ENCODE peak calls at places on chromosomes 3 and 15, in nine cellular contexts. One of them, this sample, is unnamed.

GRCh38 chr15:45702041-45702440 is 67.2 kb downstream of the SQOR start:
- DNase-seq in cerebellum: no peak
- DNase-seq in activated CD4-positive, CD25-positive, alpha-beta regulatory T cell treated with anti-CD3 and anti-CD28 coated beads, Interleukin-2, amount 50 U/mL, for 72 hours: no peak
- DNase-seq in hepatocyte: no peak
- DNase-seq in mucosa of descending colon: peak; percentile 36
- DNase-seq in substantia nigra: no peak
- DNase-seq in psoas muscle: no peak
- DNase-seq in T1000: no peak
- DNase-seq in B cell: no peak
- DNase-seq in this sample: no peak

GRCh38 chr3:155185623-155186022 is 105.5 kb downstream of the MME start:
- DNase-seq in cerebellum: no peak
- DNase-seq in T1000: no peak
- DNase-seq in substantia nigra: no peak
- DNase-seq in B cell: no peak
- DNase-seq in psoas muscle: no peak
- DNase-seq in hepatocyte: no peak
- DNase-seq in activated CD4-positive, CD25-positive, alpha-beta regulatory T cell treated with anti-CD3 and anti-CD28 coated beads, Interleukin-2, amount 50 U/mL, for 72 hours: no peak
- DNase-seq in mucosa of descending colon: no peak
- DNase-seq in this sample: no peak

GRCh38 chr3:9398715-9399708 is 1.6 kb downstream of the SETD5 start:
- DNase-seq in B cell: no peak
- DNase-seq in mucosa of descending colon: no peak
- DNase-seq in substantia nigra: no peak
- DNase-seq in activated CD4-positive, CD25-positive, alpha-beta regulatory T cell treated with anti-CD3 and anti-CD28 coated beads, Interleukin-2, amount 50 U/mL, for 72 hours: no peak
- DNase-seq in psoas muscle: no peak
- DNase-seq in cerebellum: no peak
- DNase-seq in T1000: no peak
- DNase-seq in hepatocyte: peak; percentile 60
- DNase-seq in this sample: no peak

GRCh38 chr3:34012102-34012461 is 213.7 kb downstream of the PDCD6IP start:
- DNase-seq in activated CD4-positive, CD25-positive, alpha-beta regulatory T cell treated with anti-CD3 and anti-CD28 coated beads, Interleukin-2, amount 50 U/mL, for 72 hours: no peak
- DNase-seq in cerebellum: no peak
- DNase-seq in T1000: peak; percentile 59
- DNase-seq in B cell: no peak
- DNase-seq in hepatocyte: peak; percentile 82
- DNase-seq in substantia nigra: no peak
- DNase-seq in mucosa of descending colon: no peak
- DNase-seq in psoas muscle: no peak
- DNase-seq in this sample: no peak

GRCh38 chr15:67771201-67771600 is 54.1 kb upstream of the SKOR1 start:
- DNase-seq in psoas muscle: no peak
- DNase-seq in substantia nigra: no peak
- DNase-seq in T1000: no peak
- DNase-seq in activated CD4-positive, CD25-positive, alpha-beta regulatory T cell treated with anti-CD3 and anti-CD28 coated beads, Interleukin-2, amount 50 U/mL, for 72 hours: no peak
- DNase-seq in B cell: no peak
- DNase-seq in cerebellum: no peak
- DNase-seq in hepatocyte: no peak
- DNase-seq in mucosa of descending colon: no peak
- DNase-seq in this sample: no peak

GRCh38 chr3:127097009-127097350 is 96.0 kb upstream of the PRR23E start:
- DNase-seq in substantia nigra: no peak
- DNase-seq in psoas muscle: no peak
- DNase-seq in hepatocyte: no peak
- DNase-seq in B cell: no peak
- DNase-seq in cerebellum: peak; percentile 28
- DNase-seq in mucosa of descending colon: no peak
- DNase-seq in T1000: no peak
- DNase-seq in activated CD4-positive, CD25-positive, alpha-beta regulatory T cell treated with anti-CD3 and anti-CD28 coated beads, Interleukin-2, amount 50 U/mL, for 72 hours: no peak
- DNase-seq in this sample: no peak

GRCh38 chr3:16240229-16241023 is 24.3 kb downstream of the DPH3 start:
- DNase-seq in hepatocyte: peak; percentile 32
- DNase-seq in activated CD4-positive, CD25-positive, alpha-beta regulatory T cell treated with anti-CD3 and anti-CD28 coated beads, Interleukin-2, amount 50 U/mL, for 72 hours: no peak
- DNase-seq in psoas muscle: no peak
- DNase-seq in cerebellum: no peak
- DNase-seq in T1000: no peak
- DNase-seq in B cell: no peak
- DNase-seq in substantia nigra: no peak
- DNase-seq in mucosa of descending colon: no peak
- DNase-seq in this sample: no peak

GRCh38 chr3:94414412-94414811 is 351.6 kb downstream of the NSUN3 start:
- DNase-seq in hepatocyte: no peak
- DNase-seq in T1000: no peak
- DNase-seq in B cell: no peak
- DNase-seq in mucosa of descending colon: no peak
- DNase-seq in cerebellum: no peak
- DNase-seq in psoas muscle: no peak
- DNase-seq in substantia nigra: no peak
- DNase-seq in activated CD4-positive, CD25-positive, alpha-beta regulatory T cell treated with anti-CD3 and anti-CD28 coated beads, Interleukin-2, amount 50 U/mL, for 72 hours: no peak
- DNase-seq in this sample: no peak

GRCh38 chr3:133663569-133664313 is 2.0 kb upstream of the TOPBP1 start:
- DNase-seq in B cell: no peak
- DNase-seq in T1000: no peak
- DNase-seq in activated CD4-positive, CD25-positive, alpha-beta regulatory T cell treated with anti-CD3 and anti-CD28 coated beads, Interleukin-2, amount 50 U/mL, for 72 hours: no peak
- DNase-seq in psoas muscle: no peak
- DNase-seq in mucosa of descending colon: no peak
- DNase-seq in hepatocyte: peak; percentile 83
- DNase-seq in cerebellum: peak; percentile 13
- DNase-seq in substantia nigra: no peak
- DNase-seq in this sample: peak; percentile 19

GRCh38 chr3:36372534-36372935 is 7.8 kb upstream of the STAC start:
- DNase-seq in substantia nigra: no peak
- DNase-seq in mucosa of descending colon: no peak
- DNase-seq in B cell: no peak
- DNase-seq in hepatocyte: no peak
- DNase-seq in activated CD4-positive, CD25-positive, alpha-beta regulatory T cell treated with anti-CD3 and anti-CD28 coated beads, Interleukin-2, amount 50 U/mL, for 72 hours: no peak
- DNase-seq in cerebellum: no peak
- DNase-seq in T1000: no peak
- DNase-seq in psoas muscle: no peak
- DNase-seq in this sample: no peak

GRCh38 chr3:79881431-79881830 is 113.6 kb upstream of the ROBO1 start:
- DNase-seq in activated CD4-positive, CD25-positive, alpha-beta regulatory T cell treated with anti-CD3 and anti-CD28 coated beads, Interleukin-2, amount 50 U/mL, for 72 hours: no peak
- DNase-seq in B cell: no peak
- DNase-seq in cerebellum: no peak
- DNase-seq in T1000: no peak
- DNase-seq in psoas muscle: no peak
- DNase-seq in mucosa of descending colon: no peak
- DNase-seq in hepatocyte: no peak
- DNase-seq in substantia nigra: no peak
- DNase-seq in this sample: no peak

GRCh38 chr3:134620476-134621115 is 30.2 kb downstream of the KY start:
- DNase-seq in mucosa of descending colon: no peak
- DNase-seq in T1000: no peak
- DNase-seq in substantia nigra: no peak
- DNase-seq in activated CD4-positive, CD25-positive, alpha-beta regulatory T cell treated with anti-CD3 and anti-CD28 coated beads, Interleukin-2, amount 50 U/mL, for 72 hours: no peak
- DNase-seq in cerebellum: no peak
- DNase-seq in hepatocyte: no peak
- DNase-seq in B cell: no peak
- DNase-seq in psoas muscle: no peak
- DNase-seq in this sample: no peak

GRCh38 chr3:49294343-49294742 is 17.3 kb upstream of the C3orf62 start:
- DNase-seq in cerebellum: no peak
- DNase-seq in psoas muscle: no peak
- DNase-seq in activated CD4-positive, CD25-positive, alpha-beta regulatory T cell treated with anti-CD3 and anti-CD28 coated beads, Interleukin-2, amount 50 U/mL, for 72 hours: no peak
- DNase-seq in mucosa of descending colon: no peak
- DNase-seq in T1000: no peak
- DNase-seq in hepatocyte: no peak
- DNase-seq in B cell: no peak
- DNase-seq in substantia nigra: no peak
- DNase-seq in this sample: no peak

GRCh38 chr3:150146891-150147761 is 176.4 kb upstream of the PFN2 start:
- DNase-seq in mucosa of descending colon: no peak
- DNase-seq in psoas muscle: peak; percentile 81
- DNase-seq in activated CD4-positive, CD25-positive, alpha-beta regulatory T cell treated with anti-CD3 and anti-CD28 coated beads, Interleukin-2, amount 50 U/mL, for 72 hours: no peak
- DNase-seq in substantia nigra: no peak
- DNase-seq in T1000: peak; percentile 63
- DNase-seq in B cell: no peak
- DNase-seq in hepatocyte: peak; percentile 25
- DNase-seq in cerebellum: no peak
- DNase-seq in this sample: no peak

GRCh38 chr3:118332699-118333098 is 701.9 kb downstream of the IGSF11 start:
- DNase-seq in activated CD4-positive, CD25-positive, alpha-beta regulatory T cell treated with anti-CD3 and anti-CD28 coated beads, Interleukin-2, amount 50 U/mL, for 72 hours: no peak
- DNase-seq in hepatocyte: no peak
- DNase-seq in cerebellum: no peak
- DNase-seq in substantia nigra: no peak
- DNase-seq in psoas muscle: no peak
- DNase-seq in B cell: no peak
- DNase-seq in mucosa of descending colon: no peak
- DNase-seq in T1000: no peak
- DNase-seq in this sample: no peak

GRCh38 chr15:80536231-80536630 is 132.0 kb downstream of the ARNT2 start:
- DNase-seq in hepatocyte: no peak
- DNase-seq in substantia nigra: no peak
- DNase-seq in B cell: no peak
- DNase-seq in cerebellum: no peak
- DNase-seq in activated CD4-positive, CD25-positive, alpha-beta regulatory T cell treated with anti-CD3 and anti-CD28 coated beads, Interleukin-2, amount 50 U/mL, for 72 hours: no peak
- DNase-seq in T1000: no peak
- DNase-seq in mucosa of descending colon: no peak
- DNase-seq in psoas muscle: no peak
- DNase-seq in this sample: no peak

GRCh38 chr15:60695713-60696522 is 217.0 kb upstream of the ICE2 start:
- DNase-seq in hepatocyte: no peak
- DNase-seq in substantia nigra: no peak
- DNase-seq in activated CD4-positive, CD25-positive, alpha-beta regulatory T cell treated with anti-CD3 and anti-CD28 coated beads, Interleukin-2, amount 50 U/mL, for 72 hours: peak; percentile 46
- DNase-seq in psoas muscle: no peak
- DNase-seq in T1000: no peak
- DNase-seq in mucosa of descending colon: no peak
- DNase-seq in cerebellum: no peak
- DNase-seq in B cell: no peak
- DNase-seq in this sample: no peak

GRCh38 chr15:38354321-38354929 is 99.5 kb upstream of the FAM98B start:
- DNase-seq in activated CD4-positive, CD25-positive, alpha-beta regulatory T cell treated with anti-CD3 and anti-CD28 coated beads, Interleukin-2, amount 50 U/mL, for 72 hours: peak; percentile 42
- DNase-seq in mucosa of descending colon: no peak
- DNase-seq in substantia nigra: no peak
- DNase-seq in T1000: no peak
- DNase-seq in hepatocyte: peak; percentile 76
- DNase-seq in psoas muscle: peak; percentile 45
- DNase-seq in B cell: peak; percentile 75
- DNase-seq in cerebellum: peak; percentile 23
- DNase-seq in this sample: peak; percentile 36

GRCh38 chr3:33717616-33717865 is 513 bp downstream of the CLASP2 start:
- DNase-seq in hepatocyte: peak; percentile 85
- DNase-seq in B cell: peak; percentile 59
- DNase-seq in activated CD4-positive, CD25-positive, alpha-beta regulatory T cell treated with anti-CD3 and anti-CD28 coated beads, Interleukin-2, amount 50 U/mL, for 72 hours: no peak
- DNase-seq in mucosa of descending colon: peak; percentile 88
- DNase-seq in psoas muscle: no peak
- DNase-seq in cerebellum: no peak
- DNase-seq in T1000: peak; percentile 66
- DNase-seq in substantia nigra: no peak
- DNase-seq in this sample: no peak

GRCh38 chr3:140050977-140051957 is 116.3 kb downstream of the CLSTN2 start:
- DNase-seq in T1000: no peak
- DNase-seq in activated CD4-positive, CD25-positive, alpha-beta regulatory T cell treated with anti-CD3 and anti-CD28 coated beads, Interleukin-2, amount 50 U/mL, for 72 hours: no peak
- DNase-seq in psoas muscle: no peak
- DNase-seq in hepatocyte: no peak
- DNase-seq in B cell: no peak
- DNase-seq in substantia nigra: no peak
- DNase-seq in mucosa of descending colon: no peak
- DNase-seq in cerebellum: peak; percentile 19
- DNase-seq in this sample: peak; percentile 29

GRCh38 chr3:137763594-137763938 is 549 bp upstream of the SOX14 start:
- DNase-seq in psoas muscle: no peak
- DNase-seq in hepatocyte: no peak
- DNase-seq in activated CD4-positive, CD25-positive, alpha-beta regulatory T cell treated with anti-CD3 and anti-CD28 coated beads, Interleukin-2, amount 50 U/mL, for 72 hours: no peak
- DNase-seq in cerebellum: no peak
- DNase-seq in mucosa of descending colon: no peak
- DNase-seq in T1000: no peak
- DNase-seq in B cell: no peak
- DNase-seq in substantia nigra: no peak
- DNase-seq in this sample: no peak

GRCh38 chr3:195160257-195160898 is 110.6 kb downstream of the XXYLT1 start:
- DNase-seq in B cell: no peak
- DNase-seq in mucosa of descending colon: no peak
- DNase-seq in substantia nigra: no peak
- DNase-seq in cerebellum: no peak
- DNase-seq in activated CD4-positive, CD25-positive, alpha-beta regulatory T cell treated with anti-CD3 and anti-CD28 coated beads, Interleukin-2, amount 50 U/mL, for 72 hours: no peak
- DNase-seq in T1000: no peak
- DNase-seq in hepatocyte: peak; percentile 37
- DNase-seq in psoas muscle: no peak
- DNase-seq in this sample: no peak

GRCh38 chr15:74523982-74524381 is 17.0 kb upstream of the ARID3B start:
- DNase-seq in B cell: no peak
- DNase-seq in mucosa of descending colon: no peak
- DNase-seq in substantia nigra: no peak
- DNase-seq in cerebellum: no peak
- DNase-seq in activated CD4-positive, CD25-positive, alpha-beta regulatory T cell treated with anti-CD3 and anti-CD28 coated beads, Interleukin-2, amount 50 U/mL, for 72 hours: no peak
- DNase-seq in psoas muscle: no peak
- DNase-seq in T1000: no peak
- DNase-seq in hepatocyte: peak; percentile 44
- DNase-seq in this sample: no peak

GRCh38 chr3:58204713-58205112 is 6.1 kb downstream of the DNASE1L3 start:
- DNase-seq in psoas muscle: no peak
- DNase-seq in hepatocyte: no peak
- DNase-seq in activated CD4-positive, CD25-positive, alpha-beta regulatory T cell treated with anti-CD3 and anti-CD28 coated beads, Interleukin-2, amount 50 U/mL, for 72 hours: no peak
- DNase-seq in cerebellum: no peak
- DNase-seq in B cell: no peak
- DNase-seq in substantia nigra: no peak
- DNase-seq in T1000: no peak
- DNase-seq in mucosa of descending colon: no peak
- DNase-seq in this sample: no peak

GRCh38 chr3:182349951-182350350 is 443.4 kb upstream of the ATP11B start:
- DNase-seq in B cell: no peak
- DNase-seq in activated CD4-positive, CD25-positive, alpha-beta regulatory T cell treated with anti-CD3 and anti-CD28 coated beads, Interleukin-2, amount 50 U/mL, for 72 hours: no peak
- DNase-seq in hepatocyte: no peak
- DNase-seq in cerebellum: no peak
- DNase-seq in substantia nigra: no peak
- DNase-seq in psoas muscle: no peak
- DNase-seq in mucosa of descending colon: no peak
- DNase-seq in T1000: no peak
- DNase-seq in this sample: no peak

GRCh38 chr15:39976291-39977274 is 42.7 kb downstream of the EIF2AK4 start:
- DNase-seq in activated CD4-positive, CD25-positive, alpha-beta regulatory T cell treated with anti-CD3 and anti-CD28 coated beads, Interleukin-2, amount 50 U/mL, for 72 hours: no peak
- DNase-seq in cerebellum: peak; percentile 86
- DNase-seq in B cell: no peak
- DNase-seq in substantia nigra: peak; percentile 49
- DNase-seq in psoas muscle: peak; percentile 76
- DNase-seq in hepatocyte: peak; percentile 66
- DNase-seq in T1000: peak; percentile 17
- DNase-seq in mucosa of descending colon: peak; percentile 55
- DNase-seq in this sample: peak; percentile 40

GRCh38 chr3:121648219-121648958 is 12.3 kb downstream of the HCLS1 start:
- DNase-seq in T1000: no peak
- DNase-seq in activated CD4-positive, CD25-positive, alpha-beta regulatory T cell treated with anti-CD3 and anti-CD28 coated beads, Interleukin-2, amount 50 U/mL, for 72 hours: no peak
- DNase-seq in hepatocyte: no peak
- DNase-seq in cerebellum: peak; percentile 11
- DNase-seq in substantia nigra: no peak
- DNase-seq in psoas muscle: no peak
- DNase-seq in B cell: no peak
- DNase-seq in mucosa of descending colon: no peak
- DNase-seq in this sample: peak; percentile 44

GRCh38 chr15:89359471-89360293 is 25.1 kb upstream of the POLG start:
- DNase-seq in psoas muscle: no peak
- DNase-seq in substantia nigra: no peak
- DNase-seq in mucosa of descending colon: no peak
- DNase-seq in B cell: no peak
- DNase-seq in T1000: no peak
- DNase-seq in hepatocyte: no peak
- DNase-seq in cerebellum: no peak
- DNase-seq in activated CD4-positive, CD25-positive, alpha-beta regulatory T cell treated with anti-CD3 and anti-CD28 coated beads, Interleukin-2, amount 50 U/mL, for 72 hours: no peak
- DNase-seq in this sample: no peak

GRCh38 chr3:67094769-67095168 is 96.7 kb downstream of the KBTBD8 start:
- DNase-seq in activated CD4-positive, CD25-positive, alpha-beta regulatory T cell treated with anti-CD3 and anti-CD28 coated beads, Interleukin-2, amount 50 U/mL, for 72 hours: no peak
- DNase-seq in B cell: no peak
- DNase-seq in mucosa of descending colon: no peak
- DNase-seq in psoas muscle: no peak
- DNase-seq in substantia nigra: no peak
- DNase-seq in T1000: no peak
- DNase-seq in cerebellum: no peak
- DNase-seq in hepatocyte: peak; percentile 75
- DNase-seq in this sample: no peak

GRCh38 chr3:183824761-183825379 is 507 bp downstream of the MAP6D1 start:
- DNase-seq in activated CD4-positive, CD25-positive, alpha-beta regulatory T cell treated with anti-CD3 and anti-CD28 coated beads, Interleukin-2, amount 50 U/mL, for 72 hours: peak; percentile 37
- DNase-seq in psoas muscle: no peak
- DNase-seq in substantia nigra: no peak
- DNase-seq in cerebellum: peak; percentile 34
- DNase-seq in B cell: no peak
- DNase-seq in mucosa of descending colon: no peak
- DNase-seq in hepatocyte: peak; percentile 31
- DNase-seq in T1000: no peak
- DNase-seq in this sample: no peak

GRCh38 chr3:171939578-171939977 is 96.4 kb downstream of the TMEM212 start:
- DNase-seq in psoas muscle: no peak
- DNase-seq in T1000: no peak
- DNase-seq in cerebellum: no peak
- DNase-seq in mucosa of descending colon: no peak
- DNase-seq in hepatocyte: no peak
- DNase-seq in substantia nigra: no peak
- DNase-seq in B cell: no peak
- DNase-seq in activated CD4-positive, CD25-positive, alpha-beta regulatory T cell treated with anti-CD3 and anti-CD28 coated beads, Interleukin-2, amount 50 U/mL, for 72 hours: no peak
- DNase-seq in this sample: no peak